ENCODE peak calls at places on chromosomes 5 and 9, in four cellular contexts. W is H1, E is IMR-90, P is H9. Y is an unnamed sample.

GRCh38 chr5:162593881-162594280 is 526.3 kb downstream of the GABRG2 start:
- DNase-seq in W (no peak), E (no peak), P (no peak), Y (peak; percentile 21)

GRCh38 chr9:127684576-127684975 is 22.2 kb upstream of the CFAP157 start:
- DNase-seq in W (no peak), E (peak; percentile 56), P (no peak), Y (peak; percentile 62)

GRCh38 chr5:173618927-173619519 is 2.6 kb upstream of the BOD1 start:
- DNase-seq in W (no peak), E (peak; percentile 58), P (no peak), Y (peak; percentile 58)

GRCh38 chr5:73357576-73357975 is 91.0 kb downstream of the FOXD1 start:
- DNase-seq in W (no peak), E (no peak), P (no peak), Y (no peak)

GRCh38 chr9:109319072-109319630 is 1.7 kb downstream of the EPB41L4B start:
- DNase-seq in W (peak; percentile 53), E (no peak), P (no peak), Y (peak; percentile 26)

GRCh38 chr9:108836771-108837170 is 19.0 kb downstream of the ACTL7B start:
- DNase-seq in W (no peak), E (no peak), P (no peak), Y (no peak)

GRCh38 chr5:62043289-62044274 is 262.4 kb upstream of the KIF2A start:
- DNase-seq in W (peak; percentile 65), E (no peak), P (peak; percentile 73), Y (peak; percentile 92)

GRCh38 chr9:15142903-15143534 is 164.0 kb downstream of the TTC39B start:
- DNase-seq in W (no peak), E (peak; percentile 70), P (peak; percentile 43), Y (peak; percentile 83)

GRCh38 chr5:138054206-138054605 is 21.3 kb upstream of the FAM13B start:
- DNase-seq in W (no peak), E (no peak), P (no peak), Y (no peak)

GRCh38 chr9:6351757-6352156 is 23.6 kb downstream of the TPD52L3 start:
- DNase-seq in W (no peak), E (no peak), P (peak; percentile 35), Y (peak; percentile 32)

GRCh38 chr9:105444130-105444529 is 3.7 kb upstream of the FSD1L start:
- DNase-seq in W (no peak), E (peak; percentile 76), P (no peak), Y (no peak)

GRCh38 chr9:131476777-131477345 is 25.9 kb upstream of the POMT1 start:
- DNase-seq in W (no peak), E (no peak), P (no peak), Y (no peak)

GRCh38 chr5:57817001-57817453 is 334.4 kb upstream of the ACTBL2 start:
- DNase-seq in W (no peak), E (no peak), P (no peak), Y (no peak)

GRCh38 chr5:3026651-3027050 is 275.2 kb upstream of the IRX2 start:
- DNase-seq in W (no peak), E (no peak), P (no peak), Y (no peak)

GRCh38 chr9:93247099-93247865 is 63.3 kb downstream of the WNK2 start:
- DNase-seq in W (no peak), E (no peak), P (no peak), Y (no peak)

GRCh38 chr9:93246111-93246510 is 62.2 kb downstream of the WNK2 start:
- DNase-seq in W (no peak), E (no peak), P (no peak), Y (no peak)

GRCh38 chr9:93245437-93245970 is 61.6 kb downstream of the WNK2 start:
- DNase-seq in W (no peak), E (no peak), P (no peak), Y (no peak)

GRCh38 chr9:93247892-93248291 is 64.0 kb downstream of the WNK2 start:
- DNase-seq in W (no peak), E (no peak), P (no peak), Y (no peak)

GRCh38 chr9:93246526-93246925 is 62.6 kb downstream of the WNK2 start:
- DNase-seq in W (no peak), E (no peak), P (no peak), Y (no peak)
- H4K8ac ChIP-seq in W (no peak overlapping the region), E (no peak overlapping the region), P (no peak overlapping the region), Y (no peak overlapping the region)

DNA sequence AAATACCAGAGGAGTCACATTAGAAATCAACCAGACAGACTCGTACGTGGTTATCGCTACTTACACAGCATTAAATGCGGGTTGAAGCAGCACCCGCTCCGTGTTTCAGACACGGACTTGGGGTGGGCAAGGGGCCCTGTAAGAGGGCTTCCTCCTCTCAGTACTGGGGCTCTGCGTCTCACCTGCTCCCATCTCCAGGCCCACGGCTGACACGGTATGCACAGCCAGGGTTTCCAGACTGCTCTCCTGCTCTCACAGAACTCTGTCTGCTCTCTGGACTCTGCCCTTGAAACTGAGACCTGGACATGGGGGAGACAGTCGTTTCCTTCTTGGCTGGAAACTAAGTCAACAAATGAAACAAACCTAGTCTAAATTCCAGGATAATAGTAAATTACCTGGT is 24.7 kb upstream of the RASGEF1C start:
- DNase-seq in W (no peak), E (no peak), P (no peak), Y (no peak)
- H3K56ac ChIP-seq in W (no peak overlapping the region), E (no peak overlapping the region), P (no peak overlapping the region), Y (no peak overlapping the region)

DNA sequence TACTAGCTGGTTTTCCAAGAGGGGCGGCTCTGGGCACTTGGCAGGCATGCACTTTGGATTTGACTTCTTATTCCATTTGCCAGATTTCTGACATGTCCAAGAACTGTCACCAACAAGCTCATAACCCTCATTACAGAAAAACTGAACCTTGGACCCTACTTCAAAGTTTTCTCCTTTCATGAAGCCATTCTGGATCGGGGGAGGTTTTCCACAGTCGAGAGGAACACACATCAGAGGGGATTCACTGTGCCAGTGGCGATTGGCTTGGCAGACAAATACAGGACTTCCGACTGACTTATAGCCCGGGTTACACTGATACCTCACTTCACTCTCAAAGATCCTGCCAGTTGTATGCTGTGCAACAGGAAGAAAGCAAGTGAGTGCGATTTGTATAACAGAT is 70.9 kb upstream of the TXNDC8 start:
- DNase-seq in W (no peak), E (no peak), P (no peak), Y (no peak)
- H4K8ac ChIP-seq in W (no peak overlapping the region), E (no peak overlapping the region), P (no peak overlapping the region), Y (no peak overlapping the region)

GRCh38 chr9:86500031-86500430 is 145.8 kb upstream of the TUT7 start:
- DNase-seq in W (no peak), E (peak; percentile 13), P (no peak), Y (no peak)
- H3K56ac ChIP-seq in W (no peak overlapping the region), E (peak overlapping the region; percentile 63), P (no peak overlapping the region), Y (no peak overlapping the region)

GRCh38 chr9:133238272-133238850 is 29.3 kb upstream of the OBP2B start:
- DNase-seq in W (peak; percentile 98), E (no peak), P (peak; percentile 99), Y (peak; percentile 96)
- H4K8ac ChIP-seq in W (peak overlapping the region; percentile 75), E (no peak overlapping the region), P (no peak overlapping the region), Y (peak overlapping the region; percentile 82)

DNA sequence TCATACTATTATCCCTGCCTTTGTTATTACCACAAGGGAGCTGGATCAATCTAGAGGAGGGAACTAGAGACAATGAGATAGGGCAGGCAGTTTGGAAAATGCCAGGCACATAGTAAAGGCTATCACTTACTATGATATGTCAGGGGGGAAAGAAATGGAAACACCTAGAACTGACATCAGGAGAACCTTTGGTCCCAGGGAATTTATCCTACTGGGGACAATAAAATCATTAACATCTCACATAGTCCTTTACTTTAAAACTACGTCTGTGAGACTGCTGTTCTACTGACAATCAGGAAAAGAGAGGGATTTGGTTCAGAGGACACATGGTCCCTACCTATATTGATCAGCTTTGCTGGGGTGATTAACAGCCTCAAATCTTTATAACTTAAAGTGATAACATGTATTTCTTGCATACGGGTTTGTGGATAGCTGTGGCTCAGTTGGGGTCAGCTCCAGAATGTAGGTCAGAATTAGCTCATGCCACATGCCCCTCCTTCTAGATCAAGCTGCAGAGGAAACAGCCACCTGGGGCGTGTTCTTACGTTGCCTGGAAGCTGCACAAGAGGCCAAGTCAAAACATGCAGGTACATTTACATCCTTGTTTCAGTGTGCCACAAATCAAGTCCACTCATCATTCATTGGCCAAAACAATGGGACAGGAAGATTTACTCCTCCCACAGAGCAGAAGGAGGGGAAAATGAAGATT is 43.9 kb upstream of the ALDOB start:
- DNase-seq in W (no peak), E (no peak), P (peak; percentile 47), Y (peak; percentile 34)
- H3K56ac ChIP-seq in W (no peak overlapping the region), E (no peak overlapping the region), P (no peak overlapping the region), Y (no peak overlapping the region)

DNA sequence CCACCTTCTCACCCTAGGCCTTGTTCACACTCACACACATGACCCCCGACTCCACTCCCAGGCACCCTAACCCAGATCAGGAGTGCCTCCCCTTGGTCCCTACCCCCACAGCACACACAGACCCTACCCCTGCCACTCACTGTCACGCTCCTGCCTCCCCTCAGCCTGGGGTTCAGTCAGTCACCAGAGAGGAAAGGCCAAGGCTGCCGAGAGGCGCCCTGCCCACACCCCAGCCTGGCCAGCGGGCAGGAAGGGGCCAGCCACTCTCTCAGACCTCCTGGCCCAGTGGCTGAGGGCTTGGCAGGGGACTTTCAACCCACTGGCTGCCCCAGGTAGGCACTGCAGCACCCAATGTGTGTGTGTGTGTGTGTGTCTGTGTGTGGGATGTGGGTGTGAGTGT is 122.4 kb upstream of the MVB12B start:
- DNase-seq in W (no peak), E (no peak), P (no peak), Y (no peak)
- H4K8ac ChIP-seq in W (no peak overlapping the region), E (no peak overlapping the region), P (no peak overlapping the region), Y (no peak overlapping the region)

GRCh38 chr5:133760532-133760931 is 148.2 kb upstream of the FSTL4 start:
- DNase-seq in W (no peak), E (no peak), P (no peak), Y (no peak)

GRCh38 chr5:133763744-133764143 is 151.4 kb upstream of the FSTL4 start:
- DNase-seq in W (no peak), E (no peak), P (peak; percentile 19), Y (no peak)

GRCh38 chr5:133758641-133759040 is 146.3 kb upstream of the FSTL4 start:
- DNase-seq in W (no peak), E (no peak), P (no peak), Y (peak; percentile 16)

GRCh38 chr5:133757396-133757795 is 145.1 kb upstream of the FSTL4 start:
- DNase-seq in W (no peak), E (no peak), P (no peak), Y (no peak)

DNA sequence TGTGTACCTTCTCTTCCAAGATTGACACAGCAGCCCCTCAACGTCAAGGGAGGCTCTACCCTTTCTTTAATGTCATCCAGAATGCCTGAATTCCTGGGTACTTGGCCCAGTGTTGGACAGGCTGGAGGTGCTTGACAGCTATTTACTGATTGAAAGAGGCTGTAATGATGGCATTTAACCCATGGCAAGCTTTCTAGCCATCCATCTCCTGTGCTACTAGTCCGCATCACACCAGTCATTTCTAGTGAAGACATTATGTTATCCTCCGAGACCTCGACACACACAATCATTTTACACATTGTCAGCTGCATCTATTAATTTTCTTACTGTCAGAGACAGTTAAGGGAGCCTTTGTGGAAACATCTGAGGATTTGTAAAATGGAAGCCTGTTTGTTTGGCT is 149.3 kb upstream of the FSTL4 start:
- DNase-seq in W (no peak), E (no peak), P (no peak), Y (no peak)
- H3K56ac ChIP-seq in W (no peak overlapping the region), E (no peak overlapping the region), P (no peak overlapping the region), Y (no peak overlapping the region)